ENCODE peak calls at places on chromosomes 5 and 9, in nine cellular contexts. M, E, C, N, X, Z, F, V and S are unnamed samples.

GRCh38 chr9:135908334-135909204 is 1.2 kb upstream of the CAMSAP1 start:
- DNase-seq in V (no peak), E (no peak), C (peak; percentile 59), Z (no peak), N (no peak), X (no peak), F (no peak), M (no peak), S (no peak)

GRCh38 chr9:113875917-113876805 is at the start of gene ZNF618:
- DNase-seq in X (peak; percentile 30), E (no peak), M (no peak), N (peak; percentile 1), C (peak; percentile 53), F (peak; percentile 15), V (peak; percentile 81), Z (peak; percentile 54), S (no peak)

GRCh38 chr9:81564632-81565031 is 124.7 kb downstream of the TLE1 start:
- DNase-seq in M (no peak), N (no peak), F (no peak), X (no peak), Z (no peak), C (no peak), E (no peak), V (no peak), S (no peak)

GRCh38 chr5:168782172-168782571 is 203.0 kb upstream of the PANK3 start:
- DNase-seq in V (no peak), Z (no peak), F (no peak), M (no peak), N (no peak), C (no peak), E (no peak), X (no peak), S (no peak)

GRCh38 chr9:131394464-131395026 is 659 bp downstream of the PRRC2B start:
- DNase-seq in N (peak; percentile 60), M (no peak), V (peak; percentile 89), F (peak; percentile 57), Z (peak; percentile 54), E (no peak), C (peak; percentile 59), X (peak; percentile 64), S (no peak)

GRCh38 chr5:171390883-171391677 is 3.4 kb downstream of the NPM1 start:
- DNase-seq in Z (no peak), N (peak; percentile 15), X (no peak), M (no peak), V (no peak), E (no peak), C (no peak), F (no peak), S (no peak)

GRCh38 chr9:127979333-127980055 is 1.3 kb downstream of the EEIG1 start:
- DNase-seq in M (no peak), N (peak; percentile 29), X (peak; percentile 58), C (no peak), F (peak; percentile 21), Z (peak; percentile 40), E (peak; percentile 29), V (peak; percentile 83), S (no peak)

GRCh38 chr5:88377705-88378656 is 109.3 kb upstream of the TMEM161B start:
- DNase-seq in V (no peak), C (no peak), N (no peak), E (no peak), M (no peak), Z (no peak), F (no peak), X (no peak), S (no peak)

GRCh38 chr5:80884851-80885697 is 75.1 kb upstream of the RASGRF2 start:
- DNase-seq in V (no peak), C (no peak), F (no peak), X (no peak), M (no peak), Z (no peak), N (no peak), E (peak; percentile 47), S (no peak)

GRCh38 chr9:126461029-126461428 is 134.4 kb downstream of the MVB12B start:
- DNase-seq in V (no peak), N (no peak), E (no peak), M (no peak), Z (no peak), C (no peak), F (no peak), X (no peak), S (no peak)

GRCh38 chr5:9186069-9186468 is 359.8 kb downstream of the SEMA5A start:
- DNase-seq in N (no peak), M (no peak), C (no peak), F (no peak), E (no peak), Z (no peak), V (no peak), X (no peak), S (no peak)

GRCh38 chr5:9188131-9188530 is 357.7 kb downstream of the SEMA5A start:
- DNase-seq in C (no peak), N (no peak), F (peak; percentile 39), X (no peak), M (no peak), V (no peak), Z (peak; percentile 44), E (peak; percentile 96), S (no peak)

GRCh38 chr5:9187614-9188013 is 358.3 kb downstream of the SEMA5A start:
- DNase-seq in Z (no peak), E (no peak), F (no peak), V (no peak), X (no peak), M (no peak), N (no peak), C (no peak), S (no peak)

GRCh38 chr5:9189681-9190080 is 356.2 kb downstream of the SEMA5A start:
- DNase-seq in X (no peak), M (no peak), N (no peak), Z (no peak), V (no peak), C (no peak), F (no peak), E (no peak), S (no peak)

DNA sequence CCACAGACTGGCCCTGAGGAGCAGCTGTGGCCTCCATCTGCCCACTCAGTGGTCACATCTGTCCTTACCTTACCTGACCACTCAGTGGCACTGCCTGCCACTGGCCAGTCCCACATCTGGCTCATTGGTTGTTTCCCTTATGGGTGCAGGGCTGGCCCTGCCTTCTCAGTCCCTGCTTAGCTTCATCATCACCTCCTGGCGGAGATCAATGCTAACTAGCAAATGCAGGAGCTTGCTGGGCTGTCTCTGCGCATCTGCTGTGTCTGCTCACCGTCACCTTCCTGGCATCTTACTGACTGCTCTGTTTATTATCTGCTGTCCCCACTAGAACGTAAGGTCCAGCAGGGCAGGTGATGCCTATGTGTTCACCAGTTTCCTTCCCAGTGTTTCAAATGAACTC is 356.9 kb downstream of the SEMA5A start:
- DNase-seq in F (no peak), V (no peak), E (no peak), X (no peak), C (no peak), M (no peak), Z (no peak), N (no peak), S (no peak)
- H3K27ac ChIP-seq in F (peak overlapping the region; percentile 56), V (no peak overlapping the region), E (peak overlapping the region; percentile 83), X (no peak overlapping the region), C (no peak overlapping the region), M (no peak overlapping the region), Z (no peak overlapping the region), N (no peak overlapping the region), S (no peak overlapping the region)

GRCh38 chr5:141369994-141370848 is at the start of gene PCDHGB3:
- DNase-seq in N (peak; percentile 20), F (no peak), M (no peak), V (no peak), E (peak; percentile 74), Z (peak; percentile 62), C (no peak), X (no peak), S (no peak)
- H3K9me3 ChIP-seq in N (peaks cover 10% of the 10 kb centered on the region), F (no peaks in the 10 kb centered on the region), M (no peaks in the 10 kb centered on the region), V (peaks cover 45% of the 10 kb centered on the region), E (peaks cover 57% of the 10 kb centered on the region), Z (no peaks in the 10 kb centered on the region), C (peaks cover 84% of the 10 kb centered on the region), X (peaks cover 11% of the 10 kb centered on the region), S (peaks cover 2% of the 10 kb centered on the region)

GRCh38 chr5:140806834-140807775 is at the start of gene PCDHA4:
- DNase-seq in V (peak; percentile 77), M (no peak), C (no peak), X (no peak), Z (peak; percentile 6), E (no peak), N (no peak), F (no peak), S (no peak)
- H3K4me3 ChIP-seq in V (no peak within 1 kb of the TSS), M (no peak within 1 kb of the TSS), C (peak within 1 kb of the TSS; percentile 42), X (peak within 1 kb of the TSS; percentile 6), Z (peak within 1 kb of the TSS; percentile 38), E (peak within 1 kb of the TSS; percentile 32), N (no peak within 1 kb of the TSS), F (no peak within 1 kb of the TSS), S (no peak within 1 kb of the TSS)

GRCh38 chr5:40627708-40628107 is 52.0 kb upstream of the PTGER4 start:
- DNase-seq in X (no peak), N (no peak), F (no peak), C (no peak), V (no peak), Z (no peak), M (no peak), E (peak; percentile 35), S (no peak)
- H3K27ac ChIP-seq in X (no peak overlapping the region), N (no peak overlapping the region), F (no peak overlapping the region), C (no peak overlapping the region), V (no peak overlapping the region), Z (no peak overlapping the region), M (no peak overlapping the region), E (no peak overlapping the region), S (no peak overlapping the region)

GRCh38 chr5:154503698-154504039 is 25.6 kb upstream of the HAND1 start:
- DNase-seq in X (no peak), N (no peak), C (no peak), V (no peak), M (no peak), E (no peak), F (no peak), Z (no peak), S (no peak)

GRCh38 chr5:154505567-154505966 is 27.5 kb upstream of the HAND1 start:
- DNase-seq in E (no peak), X (no peak), Z (no peak), N (no peak), F (no peak), V (no peak), M (no peak), C (no peak), S (no peak)

GRCh38 chr5:154506049-154506715 is 28.2 kb upstream of the HAND1 start:
- DNase-seq in E (no peak), C (no peak), F (no peak), X (no peak), N (no peak), M (no peak), Z (no peak), V (no peak), S (no peak)

GRCh38 chr5:154508114-154508513 is 30.1 kb upstream of the HAND1 start:
- DNase-seq in V (no peak), X (no peak), F (no peak), Z (no peak), C (no peak), E (no peak), N (no peak), M (no peak), S (no peak)

GRCh38 chr5:154506716-154507080 is 28.7 kb upstream of the HAND1 start:
- DNase-seq in M (no peak), F (no peak), Z (no peak), V (no peak), N (no peak), C (no peak), E (no peak), X (no peak), S (no peak)
- H3K9me3 ChIP-seq in M (no peaks in the 10 kb centered on the region), F (no peaks in the 10 kb centered on the region), Z (no peaks in the 10 kb centered on the region), V (peaks cover 5% of the 10 kb centered on the region), N (no peaks in the 10 kb centered on the region), C (no peaks in the 10 kb centered on the region), E (no peaks in the 10 kb centered on the region), X (no peaks in the 10 kb centered on the region), S (no peaks in the 10 kb centered on the region)